ENCODE peak calls at places on chromosomes 13 and 19, in ten cellular contexts. N, B, U, F, G, A, Q, K, R and P are unnamed samples.

GRCh38 chr19:42532881-42533280 is 4.6 kb upstream of the CEACAM1 start:
- DNase-seq in N (no peak), B (no peak), U (no peak), F (no peak), G (no peak), A (no peak), Q (no peak), K (no peak), R (no peak), P (no peak)

GRCh38 chr13:112883241-112883945 is 85.6 kb upstream of the MCF2L start:
- DNase-seq in N (no peak), B (no peak), U (no peak), F (no peak), G (no peak), A (no peak), Q (no peak), K (no peak), R (no peak), P (no peak)

GRCh38 chr19:50743537-50743936 is 20.4 kb downstream of the CLEC11A start:
- DNase-seq in N (no peak), B (no peak), U (no peak), F (no peak), G (no peak), A (no peak), Q (no peak), K (no peak), R (no peak), P (no peak)

GRCh38 chr13:66424417-66424816 is 805.7 kb downstream of the PCDH9 start:
- DNase-seq in N (no peak), B (no peak), U (no peak), F (no peak), G (no peak), A (no peak), Q (no peak), K (no peak), R (no peak), P (no peak)

GRCh38 chr19:42113641-42114348 is 18.5 kb downstream of the POU2F2 start:
- DNase-seq in N (no peak), B (no peak), U (no peak), F (no peak), G (peak; percentile 77), A (no peak), Q (peak; percentile 32), K (no peak), R (no peak), P (no peak)

GRCh38 chr13:21124853-21125252 is 51.5 kb downstream of the SKA3 start:
- DNase-seq in N (no peak), B (no peak), U (no peak), F (no peak), G (no peak), A (no peak), Q (peak; percentile 27), K (peak; percentile 86), R (no peak), P (peak; percentile 31)

GRCh38 chr13:76289558-76289957 is 596.6 kb downstream of the KCTD12 start:
- DNase-seq in N (no peak), B (no peak), U (no peak), F (no peak), G (no peak), A (no peak), Q (no peak), K (no peak), R (no peak), P (no peak)

GRCh38 chr13:100508996-100509395 is 79.6 kb downstream of the GGACT start:
- DNase-seq in N (no peak), B (no peak), U (no peak), F (no peak), G (no peak), A (no peak), Q (no peak), K (no peak), R (no peak), P (no peak)

GRCh38 chr19:56736571-56736970 is 65.0 kb upstream of the ZNF835 start:
- DNase-seq in N (no peak), B (no peak), U (no peak), F (no peak), G (no peak), A (no peak), Q (no peak), K (no peak), R (no peak), P (no peak)

GRCh38 chr19:55681131-55682087 is 6.4 kb downstream of the EPN1 start:
- DNase-seq in N (no peak), B (no peak), U (no peak), F (no peak), G (no peak), A (no peak), Q (no peak), K (peak; percentile 57), R (no peak), P (no peak)

GRCh38 chr13:87123987-87124784 is 547.0 kb upstream of the SLITRK5 start:
- DNase-seq in N (no peak), B (no peak), U (no peak), F (no peak), G (no peak), A (no peak), Q (peak; percentile 44), K (peak; percentile 3), R (no peak), P (no peak)

GRCh38 chr13:99012539-99012938 is 34.7 kb upstream of the DOCK9 start:
- DNase-seq in N (no peak), B (no peak), U (no peak), F (no peak), G (no peak), A (no peak), Q (no peak), K (no peak), R (no peak), P (no peak)

GRCh38 chr13:99015606-99016520 is 38.0 kb upstream of the DOCK9 start:
- DNase-seq in N (no peak), B (no peak), U (no peak), F (no peak), G (no peak), A (no peak), Q (no peak), K (no peak), R (no peak), P (no peak)

GRCh38 chr13:99013951-99014350 is 36.1 kb upstream of the DOCK9 start:
- DNase-seq in N (no peak), B (no peak), U (no peak), F (no peak), G (no peak), A (no peak), Q (no peak), K (no peak), R (no peak), P (peak; percentile 30)

GRCh38 chr13:99018418-99019180 is 40.7 kb upstream of the DOCK9 start:
- DNase-seq in N (no peak), B (no peak), U (no peak), F (no peak), G (no peak), A (no peak), Q (no peak), K (no peak), R (no peak), P (no peak)

GRCh38 chr13:99014391-99014988 is 36.6 kb upstream of the DOCK9 start:
- DNase-seq in N (no peak), B (no peak), U (no peak), F (no peak), G (no peak), A (no peak), Q (no peak), K (no peak), R (no peak), P (no peak)
- H3K4me3 ChIP-seq in N (no peak overlapping the region), B (no peak overlapping the region), U (no peak overlapping the region), F (no peak overlapping the region), G (no peak overlapping the region), A (no peak overlapping the region), Q (no peak overlapping the region), K (no peak overlapping the region), R (no peak overlapping the region), P (no peak overlapping the region)

DNA sequence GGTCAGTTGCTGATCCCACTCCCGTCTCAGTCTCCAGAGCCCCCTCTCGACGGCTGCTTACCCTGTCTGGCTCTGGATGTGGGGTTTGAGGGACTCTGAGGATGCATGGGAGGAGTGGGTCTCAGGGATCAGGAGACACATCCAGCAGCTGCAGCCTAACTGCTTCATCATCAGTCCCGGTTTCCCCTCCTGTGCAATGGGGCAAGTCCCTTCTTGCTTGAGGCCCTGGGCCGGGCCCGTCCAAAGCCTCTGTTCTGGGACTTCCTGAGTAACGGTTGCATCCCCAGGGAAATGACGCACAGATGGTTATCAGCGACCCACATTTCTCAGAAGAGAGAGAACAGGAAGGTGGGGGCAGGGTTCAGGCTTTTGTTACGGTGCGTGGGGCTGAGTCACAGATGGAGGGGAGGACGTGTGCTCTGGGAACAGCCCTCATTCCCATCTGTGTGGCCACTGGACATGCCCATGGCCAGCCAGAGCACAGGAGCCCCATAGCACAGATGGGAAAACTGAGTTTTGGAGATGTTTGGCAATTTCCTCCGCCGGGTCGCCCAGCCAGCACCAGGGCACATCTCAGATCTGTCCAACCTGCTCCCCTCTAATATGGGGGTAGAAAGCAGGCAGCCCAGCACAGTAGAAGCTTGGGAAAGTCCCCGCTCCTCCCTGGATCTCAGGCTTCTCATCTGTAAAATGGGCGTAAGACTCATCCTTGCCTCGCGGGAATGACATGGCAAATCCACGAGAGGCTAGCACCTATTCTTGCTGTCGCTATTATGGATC is 19.3 kb downstream of the GNA15 start:
- DNase-seq in N (peak; percentile 77), B (no peak), U (peak; percentile 87), F (peak; percentile 61), G (peak; percentile 90), A (peak; percentile 62), Q (peak; percentile 86), K (peak; percentile 40), R (peak; percentile 39), P (peak; percentile 57)
- TF ChIP-seq POLR2A in N (no peak), B (no peak), U (no peak), F (no peak), G (no peak), A (peak; percentile 6), Q (no peak), K (no peak), R (peak; percentile 12), P (no peak)

DNA sequence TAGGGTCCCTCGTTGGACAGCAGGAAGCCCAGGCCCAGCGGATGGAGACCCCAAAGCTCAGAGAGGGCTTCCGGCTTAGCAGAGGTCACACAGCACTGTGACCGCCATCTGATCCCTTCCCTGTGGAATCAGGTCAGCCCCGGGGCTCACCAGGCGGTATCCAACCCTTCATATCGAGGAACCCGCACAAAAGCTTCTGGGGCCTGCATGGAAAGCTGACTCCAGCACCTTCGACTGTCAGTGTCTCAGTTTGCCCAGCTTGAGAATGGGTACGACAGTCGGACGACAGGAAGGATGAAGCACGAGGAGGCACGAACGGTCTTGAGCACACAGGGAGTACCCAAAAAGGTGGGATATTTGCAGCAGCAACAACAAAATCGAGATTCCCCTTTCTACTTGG is 2.6 kb downstream of the TLE5 start:
- DNase-seq in N (no peak), B (no peak), U (no peak), F (no peak), G (no peak), A (no peak), Q (no peak), K (no peak), R (no peak), P (no peak)
- H3K4me1 ChIP-seq in N (peaks cover 71% of the 10 kb centered on the region), B (peaks cover 73% of the 10 kb centered on the region), U (peaks cover 8% of the 10 kb centered on the region), F (peaks cover 77% of the 10 kb centered on the region), G (peaks cover 18% of the 10 kb centered on the region), A (peaks cover 35% of the 10 kb centered on the region), Q (peaks cover 54% of the 10 kb centered on the region), K (peaks cover 46% of the 10 kb centered on the region), R (peaks cover 67% of the 10 kb centered on the region), P (peaks cover 36% of the 10 kb centered on the region)

DNA sequence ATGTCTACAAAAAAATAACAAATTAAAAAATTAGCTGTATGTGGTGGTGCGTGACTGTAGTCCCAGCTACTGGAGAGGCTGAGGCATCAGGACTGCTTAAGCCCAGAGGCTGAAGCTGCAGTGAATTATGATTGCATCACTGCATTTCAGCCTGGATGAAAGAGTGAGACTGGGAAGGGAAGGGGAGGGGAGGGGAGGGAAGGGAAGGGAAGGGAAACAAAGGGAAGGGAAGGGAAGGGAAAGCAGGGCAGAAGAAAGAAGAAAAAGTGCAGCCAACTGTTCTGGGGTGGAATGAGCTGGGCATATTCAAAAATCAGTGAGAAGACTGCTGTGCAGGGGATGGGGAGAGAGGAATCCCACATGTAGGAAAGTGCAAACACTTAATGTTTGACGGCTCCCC is 905.5 kb downstream of the UQCRFS1 start:
- DNase-seq in N (no peak), B (no peak), U (no peak), F (no peak), G (no peak), A (no peak), Q (no peak), K (no peak), R (no peak), P (no peak)
- H3K4me3 ChIP-seq in N (no peak overlapping the region), B (no peak overlapping the region), U (no peak overlapping the region), F (no peak overlapping the region), G (no peak overlapping the region), A (no peak overlapping the region), Q (no peak overlapping the region), K (no peak overlapping the region), R (no peak overlapping the region), P (no peak overlapping the region)